ENCODE peak calls at places on chromosomes 13 and 19, in eight cellular contexts. F, J, B, Y, K, R, L and Z are unnamed samples.

GRCh38 chr19:17775245-17775927 is 19.6 kb upstream of the B3GNT3 start:
- DNase-seq in F (no peak), J (no peak), B (no peak), Y (no peak), K (no peak), R (peak; percentile 42), L (no peak), Z (no peak)

GRCh38 chr19:55697069-55697440 is 22.0 kb downstream of the EPN1 start:
- DNase-seq in F (no peak), J (no peak), B (no peak), Y (no peak), K (peak; percentile 68), R (no peak), L (no peak), Z (no peak)

GRCh38 chr13:42883771-42884170 is 102.4 kb downstream of the FAM216B start:
- DNase-seq in F (no peak), J (no peak), B (no peak), Y (peak; percentile 22), K (no peak), R (no peak), L (peak; percentile 2), Z (no peak)

GRCh38 chr13:101417043-101417406 is 717 bp upstream of the NALCN start:
- DNase-seq in F (no peak), J (no peak), B (peak; percentile 47), Y (no peak), K (no peak), R (no peak), L (no peak), Z (peak; percentile 44)

GRCh38 chr13:39273953-39274352 is 235.7 kb downstream of the NHLRC3 start:
- DNase-seq in F (no peak), J (no peak), B (no peak), Y (no peak), K (no peak), R (peak; percentile 33), L (no peak), Z (no peak)

GRCh38 chr19:6740589-6741348 is 1.3 kb downstream of the TRIP10 start:
- DNase-seq in F (peak; percentile 70), J (no peak), B (no peak), Y (peak; percentile 37), K (peak; percentile 94), R (peak; percentile 45), L (no peak), Z (peak; percentile 61)

GRCh38 chr19:10086904-10087256 is 763 bp downstream of the SHFL start:
- DNase-seq in F (peak; percentile 50), J (no peak), B (no peak), Y (no peak), K (no peak), R (no peak), L (no peak), Z (no peak)

GRCh38 chr13:73223372-73223781 is 164.6 kb downstream of the KLF5 start:
- DNase-seq in F (no peak), J (no peak), B (no peak), Y (no peak), K (no peak), R (no peak), L (no peak), Z (no peak)

GRCh38 chr13:106296723-106297122 is 238.7 kb downstream of the EFNB2 start:
- DNase-seq in F (no peak), J (no peak), B (no peak), Y (no peak), K (no peak), R (no peak), L (no peak), Z (no peak)

GRCh38 chr19:48962029-48962848 is 2.9 kb upstream of the FTL start:
- DNase-seq in F (no peak), J (peak; percentile 80), B (no peak), Y (peak; percentile 51), K (peak; percentile 92), R (peak; percentile 79), L (no peak), Z (peak; percentile 68)

GRCh38 chr19:46755077-46755852 is 9.0 kb upstream of the STRN4 start:
- DNase-seq in F (no peak), J (no peak), B (no peak), Y (no peak), K (no peak), R (no peak), L (no peak), Z (no peak)

GRCh38 chr19:16739546-16739945 is 19.9 kb downstream of the NWD1 start:
- DNase-seq in F (no peak), J (no peak), B (no peak), Y (no peak), K (no peak), R (no peak), L (no peak), Z (no peak)

GRCh38 chr13:50127017-50127725 is 111.9 kb downstream of the KCNRG start:
- DNase-seq in F (peak; percentile 49), J (no peak), B (no peak), Y (peak; percentile 58), K (peak; percentile 91), R (peak; percentile 50), L (no peak), Z (no peak)

GRCh38 chr19:39275578-39275977 is 7.4 kb downstream of the IFNL2 start:
- DNase-seq in F (no peak), J (no peak), B (no peak), Y (no peak), K (no peak), R (no peak), L (no peak), Z (no peak)

GRCh38 chr19:30731596-30731995 is 359.4 kb downstream of the ZNF536 start:
- DNase-seq in F (no peak), J (no peak), B (no peak), Y (no peak), K (no peak), R (no peak), L (no peak), Z (no peak)

GRCh38 chr19:13086341-13086740 is 16.3 kb downstream of the LYL1 start:
- DNase-seq in F (no peak), J (no peak), B (no peak), Y (no peak), K (no peak), R (no peak), L (no peak), Z (no peak)

GRCh38 chr19:13087295-13087694 is 15.4 kb downstream of the LYL1 start:
- DNase-seq in F (no peak), J (no peak), B (no peak), Y (no peak), K (no peak), R (no peak), L (no peak), Z (no peak)

GRCh38 chr19:13089857-13090507 is 12.7 kb downstream of the LYL1 start:
- DNase-seq in F (no peak), J (no peak), B (no peak), Y (no peak), K (no peak), R (no peak), L (no peak), Z (no peak)

GRCh38 chr19:13089139-13089856 is 13.4 kb downstream of the LYL1 start:
- DNase-seq in F (no peak), J (peak; percentile 70), B (no peak), Y (no peak), K (no peak), R (no peak), L (no peak), Z (peak; percentile 70)

GRCh38 chr19:13087795-13088537 is 14.7 kb downstream of the LYL1 start:
- DNase-seq in F (no peak), J (no peak), B (no peak), Y (no peak), K (no peak), R (no peak), L (no peak), Z (no peak)
- TF ChIP-seq POLR2A in F (no peak), J (no peak), B (no peak), Y (no peak), K (no peak), R (no peak), L (no peak), Z (no peak)

DNA sequence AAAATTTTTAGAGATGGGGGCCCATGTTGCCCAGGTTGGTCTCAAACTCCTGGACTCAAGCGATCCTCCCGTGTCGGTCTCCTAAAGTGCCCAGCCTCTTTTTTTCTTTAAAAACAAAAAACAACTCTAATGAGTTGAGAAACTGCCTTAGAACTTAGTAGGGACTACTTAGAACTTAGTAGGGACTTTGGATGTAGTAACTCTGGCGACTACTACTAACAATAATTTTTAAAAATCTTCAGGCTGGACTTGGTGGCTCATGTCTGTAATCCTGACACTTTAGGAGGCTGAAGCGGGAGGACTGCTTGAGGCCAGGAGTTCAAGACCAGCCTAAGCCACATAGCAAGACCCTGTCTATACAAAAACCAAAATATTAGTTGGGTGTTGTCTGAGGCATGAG is 515 bp upstream of the C19orf67 start:
- DNase-seq in F (no peak), J (no peak), B (no peak), Y (no peak), K (no peak), R (no peak), L (no peak), Z (no peak)
- TF ChIP-seq POLR2A in F (no peak), J (no peak), B (no peak), Y (no peak), K (no peak), R (no peak), L (no peak), Z (no peak)

GRCh38 chr19:1914826-1915341 is 9.7 kb downstream of the ADAT3 start:
- DNase-seq in F (no peak), J (no peak), B (no peak), Y (no peak), K (no peak), R (no peak), L (no peak), Z (no peak)
- TF ChIP-seq POLR2A in F (no peak), J (no peak), B (no peak), Y (no peak), K (no peak), R (no peak), L (no peak), Z (no peak)

DNA sequence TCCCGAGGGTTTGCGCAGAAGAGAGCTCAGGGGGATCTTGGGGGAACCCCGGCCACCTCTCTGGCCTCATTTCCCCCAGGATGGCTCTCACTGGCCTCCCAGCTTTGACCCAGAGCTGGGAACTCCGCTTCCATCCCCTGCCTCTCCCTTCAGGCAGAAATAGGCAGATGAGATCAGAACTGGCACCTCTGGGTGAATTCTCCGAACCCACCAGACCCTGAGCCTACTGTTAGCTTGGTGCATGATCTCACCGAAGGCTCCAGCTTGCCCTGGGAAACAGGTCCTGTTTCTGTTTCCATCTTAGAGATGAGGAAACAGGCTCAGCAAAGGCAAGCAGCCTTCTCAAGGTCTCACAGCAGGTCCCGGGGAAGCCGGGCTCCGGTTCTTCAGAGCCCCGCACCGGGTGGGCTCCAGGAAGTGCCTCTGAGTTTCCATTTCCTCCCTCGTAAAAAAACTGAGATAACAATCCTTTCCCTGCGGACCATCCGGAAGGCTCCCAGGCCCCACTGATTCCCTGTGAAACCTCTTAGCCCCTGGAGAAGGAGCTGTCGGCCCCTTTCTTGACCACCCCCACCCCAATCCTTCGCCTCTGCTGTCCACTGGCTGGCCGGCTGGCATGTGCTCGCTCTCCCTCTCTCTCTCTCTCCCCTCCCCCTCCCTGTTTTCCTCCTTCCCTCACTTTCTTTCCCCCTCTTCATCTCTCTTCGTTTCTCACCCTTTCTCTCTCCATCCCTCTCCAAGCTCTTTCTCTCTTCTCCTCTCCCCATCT is 2.1 kb downstream of the NECTIN2 start:
- DNase-seq in F (peak; percentile 26), J (no peak), B (no peak), Y (no peak), K (peak; percentile 87), R (no peak), L (no peak), Z (no peak)
- TF ChIP-seq POLR2A in F (peak; percentile 24), J (no peak), B (no peak), Y (no peak), K (no peak), R (no peak), L (no peak), Z (no peak)